ENCODE peak calls at places on chromosomes 13 and 19, in six cellular contexts. One of them, this sample, is unnamed.

GRCh38 chr13:110044521-110045200 is 258.3 kb upstream of the IRS2 start:
- DNase-seq in uterus: no peak
- DNase-seq in left ventricle myocardium inferior: no peak
- DNase-seq in MM.1S: no peak
- DNase-seq in fibroblast of the aortic adventitia: peak
- DNase-seq in tibial artery: no peak
- DNase-seq in this sample: peak

GRCh38 chr19:55212447-55212846 is 3.1 kb upstream of the PTPRH start:
- DNase-seq in MM.1S: peak
- DNase-seq in fibroblast of the aortic adventitia: no peak
- DNase-seq in uterus: no peak
- DNase-seq in left ventricle myocardium inferior: no peak
- DNase-seq in tibial artery: no peak
- DNase-seq in this sample: no peak

GRCh38 chr13:94309997-94310842 is 169.3 kb downstream of the DCT start:
- DNase-seq in tibial artery: no peak
- DNase-seq in fibroblast of the aortic adventitia: peak
- DNase-seq in left ventricle myocardium inferior: no peak
- DNase-seq in uterus: no peak
- DNase-seq in MM.1S: no peak
- DNase-seq in this sample: peak

GRCh38 chr19:31144069-31144468 is 205.2 kb downstream of the TSHZ3 start:
- DNase-seq in tibial artery: no peak
- DNase-seq in MM.1S: no peak
- DNase-seq in fibroblast of the aortic adventitia: no peak
- DNase-seq in left ventricle myocardium inferior: no peak
- DNase-seq in uterus: no peak
- DNase-seq in this sample: no peak

GRCh38 chr13:30881931-30882899 is 23.9 kb upstream of the MEDAG start:
- DNase-seq in tibial artery: no peak
- DNase-seq in uterus: peak
- DNase-seq in MM.1S: no peak
- DNase-seq in fibroblast of the aortic adventitia: no peak
- DNase-seq in left ventricle myocardium inferior: no peak
- DNase-seq in this sample: no peak

GRCh38 chr19:46515879-46516350 is 20.2 kb upstream of the PNMA8B start:
- DNase-seq in uterus: no peak
- DNase-seq in left ventricle myocardium inferior: no peak
- DNase-seq in tibial artery: no peak
- DNase-seq in fibroblast of the aortic adventitia: peak
- DNase-seq in MM.1S: peak
- DNase-seq in this sample: peak

GRCh38 chr19:14159059-14159458 is 22.7 kb upstream of the ASF1B start:
- DNase-seq in uterus: no peak
- DNase-seq in fibroblast of the aortic adventitia: no peak
- DNase-seq in MM.1S: no peak
- DNase-seq in tibial artery: no peak
- DNase-seq in left ventricle myocardium inferior: no peak
- DNase-seq in this sample: no peak

GRCh38 chr19:48053856-48054255 is 10.0 kb upstream of the CABP5 start:
- DNase-seq in tibial artery: no peak
- DNase-seq in left ventricle myocardium inferior: no peak
- DNase-seq in uterus: no peak
- DNase-seq in MM.1S: no peak
- DNase-seq in fibroblast of the aortic adventitia: no peak
- DNase-seq in this sample: no peak

GRCh38 chr13:79228972-79229371 is 177.1 kb downstream of the RBM26 start:
- DNase-seq in fibroblast of the aortic adventitia: no peak
- DNase-seq in tibial artery: no peak
- DNase-seq in left ventricle myocardium inferior: no peak
- DNase-seq in MM.1S: no peak
- DNase-seq in uterus: no peak
- DNase-seq in this sample: no peak

GRCh38 chr19:10408511-10409291 is 5.4 kb upstream of the CDC37 start:
- DNase-seq in fibroblast of the aortic adventitia: no peak
- DNase-seq in uterus: no peak
- DNase-seq in tibial artery: peak
- DNase-seq in left ventricle myocardium inferior: no peak
- DNase-seq in MM.1S: no peak
- DNase-seq in this sample: no peak

GRCh38 chr13:59442946-59443345 is 720.8 kb downstream of the DIAPH3 start:
- DNase-seq in MM.1S: no peak
- DNase-seq in uterus: no peak
- DNase-seq in tibial artery: no peak
- DNase-seq in left ventricle myocardium inferior: no peak
- DNase-seq in fibroblast of the aortic adventitia: peak
- DNase-seq in this sample: no peak

GRCh38 chr19:33437351-33438015 is 64.0 kb downstream of the CEBPG start:
- DNase-seq in fibroblast of the aortic adventitia: no peak
- DNase-seq in uterus: no peak
- DNase-seq in tibial artery: no peak
- DNase-seq in MM.1S: no peak
- DNase-seq in left ventricle myocardium inferior: peak
- DNase-seq in this sample: no peak

GRCh38 chr19:3710265-3710812 is 2.2 kb downstream of the TJP3 start:
- DNase-seq in uterus: peak
- DNase-seq in fibroblast of the aortic adventitia: peak
- DNase-seq in tibial artery: peak
- DNase-seq in MM.1S: no peak
- DNase-seq in left ventricle myocardium inferior: peak
- DNase-seq in this sample: peak

GRCh38 chr13:63636231-63636993 is 2220.8 kb upstream of the PCDH20 start:
- DNase-seq in uterus: no peak
- DNase-seq in fibroblast of the aortic adventitia: no peak
- DNase-seq in left ventricle myocardium inferior: no peak
- DNase-seq in tibial artery: no peak
- DNase-seq in MM.1S: peak
- DNase-seq in this sample: no peak

GRCh38 chr19:41218615-41219507 is at the start of gene AXL:
- DNase-seq in fibroblast of the aortic adventitia: peak
- DNase-seq in uterus: peak
- DNase-seq in MM.1S: no peak
- DNase-seq in left ventricle myocardium inferior: peak
- DNase-seq in tibial artery: peak
- DNase-seq in this sample: peak

GRCh38 chr13:85974604-85975366 is 175.6 kb upstream of the SLITRK6 start:
- DNase-seq in MM.1S: no peak
- DNase-seq in fibroblast of the aortic adventitia: no peak
- DNase-seq in left ventricle myocardium inferior: no peak
- DNase-seq in uterus: no peak
- DNase-seq in tibial artery: no peak
- DNase-seq in this sample: no peak

GRCh38 chr13:112767506-112768471 is 78.0 kb downstream of the ATP11A start:
- DNase-seq in tibial artery: peak
- DNase-seq in uterus: no peak
- DNase-seq in fibroblast of the aortic adventitia: no peak
- DNase-seq in left ventricle myocardium inferior: peak
- DNase-seq in MM.1S: no peak
- DNase-seq in this sample: no peak

GRCh38 chr19:35291916-35292315 is at the start of gene MAG:
- DNase-seq in uterus: no peak
- DNase-seq in fibroblast of the aortic adventitia: no peak
- DNase-seq in left ventricle myocardium inferior: no peak
- DNase-seq in tibial artery: no peak
- DNase-seq in MM.1S: no peak
- DNase-seq in this sample: no peak

GRCh38 chr13:92951273-92951820 is 275.3 kb upstream of the GPC6 start:
- DNase-seq in fibroblast of the aortic adventitia: peak
- DNase-seq in left ventricle myocardium inferior: no peak
- DNase-seq in uterus: no peak
- DNase-seq in tibial artery: no peak
- DNase-seq in MM.1S: no peak
- DNase-seq in this sample: no peak

GRCh38 chr13:28349901-28350654 is 144.8 kb downstream of the FLT1 start:
- DNase-seq in MM.1S: no peak
- DNase-seq in uterus: no peak
- DNase-seq in left ventricle myocardium inferior: no peak
- DNase-seq in fibroblast of the aortic adventitia: no peak
- DNase-seq in tibial artery: no peak
- DNase-seq in this sample: peak
- H3K4me3 ChIP-seq in MM.1S: no peak
- H3K4me3 ChIP-seq in uterus: no peak
- H3K4me3 ChIP-seq in left ventricle myocardium inferior: no peak
- H3K4me3 ChIP-seq in fibroblast of the aortic adventitia: no peak
- H3K4me3 ChIP-seq in tibial artery: no peak
- H3K4me3 ChIP-seq in this sample: no peak

DNA sequence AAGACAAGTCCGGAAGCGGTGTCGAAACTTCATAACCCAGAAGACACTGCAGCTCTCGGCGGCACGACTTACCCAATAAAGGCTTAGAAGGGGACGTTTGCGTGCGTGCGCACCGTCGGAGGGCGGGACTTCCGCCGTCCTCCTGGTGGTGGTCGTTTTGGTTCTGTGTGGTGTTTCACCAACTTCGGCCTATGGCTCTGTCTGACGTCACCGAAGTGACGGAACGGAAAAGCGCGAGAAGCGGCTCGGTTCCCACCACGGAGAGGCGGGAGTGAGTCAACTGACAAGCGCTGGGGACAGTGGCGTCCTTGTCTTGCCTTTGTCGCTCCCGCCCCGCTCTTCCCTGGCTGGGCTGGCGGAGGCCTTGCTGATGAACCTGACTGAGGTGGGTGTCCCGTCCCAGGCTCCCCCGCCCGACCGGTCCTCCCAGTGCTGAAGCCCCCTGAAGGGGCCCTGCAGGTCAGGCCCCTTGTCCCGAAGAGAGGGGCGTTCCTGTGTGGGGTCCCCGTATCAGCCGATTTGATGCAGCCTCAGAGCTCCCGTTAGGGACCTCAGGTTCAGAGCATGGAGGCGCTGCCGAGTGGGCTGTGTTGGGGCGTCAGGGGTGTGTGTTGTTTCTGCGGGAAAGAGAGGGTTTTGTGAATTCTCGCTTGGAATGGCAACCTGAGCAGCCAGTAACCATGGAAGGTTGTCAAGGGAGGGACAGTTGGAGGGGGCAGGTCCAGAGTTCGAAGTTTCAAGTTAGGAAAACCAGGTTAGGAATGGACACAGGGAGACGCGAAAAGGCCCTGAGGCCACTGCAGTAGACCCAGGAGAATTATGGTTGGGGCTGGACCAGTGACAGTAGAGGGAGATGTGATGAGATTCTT is at the start of gene ZNF548:
- DNase-seq in uterus: peak
- DNase-seq in MM.1S: peak
- DNase-seq in tibial artery: peak
- DNase-seq in left ventricle myocardium inferior: peak
- DNase-seq in fibroblast of the aortic adventitia: peak
- DNase-seq in this sample: peak
- TF ChIP-seq CTCF in uterus: peak
- TF ChIP-seq CTCF in MM.1S: no peak
- TF ChIP-seq CTCF in tibial artery: peak
- TF ChIP-seq CTCF in left ventricle myocardium inferior: peak
- TF ChIP-seq CTCF in fibroblast of the aortic adventitia: peak
- TF ChIP-seq CTCF in this sample: peak

DNA sequence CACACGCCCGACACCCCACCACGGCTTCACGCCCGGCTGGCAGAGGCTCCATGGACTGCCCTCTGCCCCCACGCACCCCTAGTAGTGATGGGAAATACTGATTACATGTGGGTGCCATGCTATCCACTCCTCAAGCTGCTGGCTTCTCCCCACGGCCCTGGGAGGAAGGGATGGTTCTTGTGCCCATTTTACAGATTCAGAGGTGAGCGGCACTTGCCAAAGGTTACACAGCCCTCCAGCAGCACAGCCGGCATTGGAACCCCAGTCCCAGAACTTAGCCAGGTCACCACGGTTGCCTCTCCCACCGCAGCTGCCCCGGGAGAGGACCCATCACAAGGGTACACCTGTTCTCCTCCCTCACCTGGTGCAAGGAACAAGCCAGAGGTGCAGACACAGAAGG is 13.2 kb downstream of the LRRC4B start:
- DNase-seq in left ventricle myocardium inferior: no peak
- DNase-seq in tibial artery: no peak
- DNase-seq in MM.1S: no peak
- DNase-seq in uterus: no peak
- DNase-seq in fibroblast of the aortic adventitia: no peak
- DNase-seq in this sample: no peak
- H3K4me3 ChIP-seq in left ventricle myocardium inferior: no peak
- H3K4me3 ChIP-seq in tibial artery: no peak
- H3K4me3 ChIP-seq in MM.1S: no peak
- H3K4me3 ChIP-seq in uterus: no peak
- H3K4me3 ChIP-seq in fibroblast of the aortic adventitia: no peak
- H3K4me3 ChIP-seq in this sample: no peak

DNA sequence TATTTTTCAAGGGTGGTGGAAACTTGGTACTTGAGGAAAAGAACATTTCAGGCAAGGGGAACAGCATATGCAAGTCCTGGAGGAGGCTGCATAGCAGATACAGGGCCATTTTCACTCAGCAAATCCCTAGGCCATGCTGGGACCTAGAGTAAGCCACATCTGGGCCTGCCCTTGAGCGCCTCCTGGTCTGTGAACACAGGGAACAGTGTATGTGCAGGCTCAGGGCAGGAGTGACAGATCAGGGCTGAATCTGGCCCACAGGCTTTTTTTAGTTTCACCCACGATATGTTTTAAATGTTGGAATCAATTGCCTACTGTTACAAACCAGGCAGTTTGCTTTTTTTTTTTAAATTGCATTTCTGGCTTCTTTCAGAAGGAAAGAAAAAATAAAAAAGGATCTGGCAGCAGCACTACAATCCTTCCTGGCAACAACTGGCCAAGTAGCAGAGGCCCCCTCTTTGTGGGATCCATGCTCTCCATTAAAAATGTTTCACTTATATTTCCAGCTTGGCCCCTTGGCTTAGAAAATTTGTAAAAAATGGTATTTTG is 1.4 kb upstream of the TMEM145 start:
- DNase-seq in fibroblast of the aortic adventitia: no peak
- DNase-seq in MM.1S: no peak
- DNase-seq in left ventricle myocardium inferior: no peak
- DNase-seq in uterus: no peak
- DNase-seq in tibial artery: no peak
- DNase-seq in this sample: no peak
- TF ChIP-seq CTCF in fibroblast of the aortic adventitia: no peak
- TF ChIP-seq CTCF in MM.1S: no peak
- TF ChIP-seq CTCF in left ventricle myocardium inferior: no peak
- TF ChIP-seq CTCF in uterus: no peak
- TF ChIP-seq CTCF in tibial artery: no peak
- TF ChIP-seq CTCF in this sample: peak

GRCh38 chr13:48404952-48405351 is 8.0 kb downstream of the LPAR6 start:
- DNase-seq in fibroblast of the aortic adventitia: peak
- DNase-seq in MM.1S: no peak
- DNase-seq in uterus: no peak
- DNase-seq in tibial artery: no peak
- DNase-seq in left ventricle myocardium inferior: no peak
- DNase-seq in this sample: no peak
- H3K4me3 ChIP-seq in fibroblast of the aortic adventitia: no peak
- H3K4me3 ChIP-seq in MM.1S: no peak
- H3K4me3 ChIP-seq in uterus: no peak
- H3K4me3 ChIP-seq in tibial artery: no peak
- H3K4me3 ChIP-seq in left ventricle myocardium inferior: peak
- H3K4me3 ChIP-seq in this sample: no peak

DNA sequence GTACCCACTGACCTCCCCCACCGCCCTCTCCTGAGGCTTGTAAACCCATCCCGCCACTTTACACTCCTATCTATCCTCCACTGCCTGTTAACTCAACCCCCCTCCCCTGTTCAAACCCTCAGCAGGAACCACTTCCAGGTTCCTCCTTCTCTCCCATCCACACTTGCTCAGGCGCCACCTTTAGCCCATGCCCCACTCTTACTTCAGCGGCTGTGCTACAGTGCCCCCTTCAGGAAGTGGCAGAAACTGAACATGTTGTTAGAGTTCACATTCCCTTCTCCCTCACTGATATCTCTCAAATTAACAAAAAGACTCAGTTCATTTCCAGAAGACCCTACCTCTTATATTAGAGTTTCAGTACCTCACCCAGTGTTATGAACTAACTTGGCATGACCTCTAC is 49.4 kb downstream of the ZNF91 start:
- DNase-seq in fibroblast of the aortic adventitia: no peak
- DNase-seq in MM.1S: no peak
- DNase-seq in tibial artery: no peak
- DNase-seq in left ventricle myocardium inferior: no peak
- DNase-seq in uterus: no peak
- DNase-seq in this sample: no peak
- TF ChIP-seq CTCF in fibroblast of the aortic adventitia: no peak
- TF ChIP-seq CTCF in MM.1S: no peak
- TF ChIP-seq CTCF in tibial artery: no peak
- TF ChIP-seq CTCF in left ventricle myocardium inferior: no peak
- TF ChIP-seq CTCF in uterus: no peak
- TF ChIP-seq CTCF in this sample: no peak